ENCODE peak calls at places on chromosomes 6 and 20, in eight cellular contexts. S is kidney epithelial cell, H is lung, M is fibroblast of lung, J is PC-9, Z is fibroblast of pulmonary artery, L is kidney, B is GM06990. O is an unnamed sample.

GRCh38 chr6:75624335-75624734 is 22.7 kb downstream of the SENP6 start:
- DNase-seq in S (no peak), H (no peak), M (no peak), J (no peak), Z (no peak), L (no peak), B (no peak), O (no peak)

GRCh38 chr6:159800141-159800865 is at the start of gene PNLDC1:
- DNase-seq in S (no peak), H (no peak), M (no peak), J (no peak), Z (no peak), L (no peak), B (no peak), O (no peak)

GRCh38 chr6:112029045-112029822 is 24.7 kb upstream of the CCN6 start:
- DNase-seq in S (no peak), H (peak), M (peak), J (peak), Z (peak), L (no peak), B (no peak), O (peak)

GRCh38 chr6:26301638-26302037 is 63.4 kb upstream of the BTN3A2 start:
- DNase-seq in S (no peak), H (no peak), M (no peak), J (no peak), Z (no peak), L (no peak), B (no peak), O (no peak)

GRCh38 chr6:110476046-110476849 is at the start of gene SLC22A16:
- DNase-seq in S (no peak), H (no peak), M (no peak), J (no peak), Z (no peak), L (peak), B (no peak), O (no peak)

GRCh38 chr20:50873518-50873959 is 57.7 kb downstream of the ADNP start:
- DNase-seq in S (no peak), H (no peak), M (no peak), J (no peak), Z (no peak), L (no peak), B (no peak), O (no peak)

GRCh38 chr6:30481213-30481964 is 7.9 kb upstream of the HLA-E start:
- DNase-seq in S (no peak), H (no peak), M (no peak), J (no peak), Z (no peak), L (no peak), B (no peak), O (no peak)

GRCh38 chr20:32031007-32031958 is 20.8 kb upstream of the HCK start:
- DNase-seq in S (peak), H (peak), M (peak), J (peak), Z (peak), L (peak), B (peak), O (peak)

DNA sequence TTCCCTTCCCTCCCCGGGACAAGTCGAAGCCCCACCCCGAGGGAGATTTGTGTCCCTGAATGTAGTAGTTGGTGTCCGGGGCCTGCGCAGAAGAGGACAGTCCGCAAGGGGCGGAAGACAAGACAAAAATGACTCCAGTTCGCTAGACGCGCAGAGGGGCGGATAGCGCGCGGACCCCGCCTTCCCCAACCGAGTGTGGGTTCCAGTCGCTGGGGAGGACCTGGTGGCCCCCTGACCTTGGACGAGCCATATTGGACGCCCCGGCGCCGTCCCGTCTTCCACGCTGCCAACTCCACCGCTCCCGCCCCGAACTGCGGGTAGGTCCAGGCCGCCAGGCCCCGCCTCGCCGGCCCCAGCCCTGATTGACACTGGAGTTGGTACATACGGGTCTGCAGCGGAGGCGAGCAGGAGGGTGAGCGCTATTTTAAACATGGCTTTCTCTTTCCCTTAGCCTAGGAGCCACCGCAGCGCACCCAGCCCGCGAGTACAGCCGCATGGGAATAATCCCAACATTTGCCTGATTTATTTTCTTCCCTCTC is 802 bp downstream of the HMGN3 start:
- DNase-seq in S (peak), H (peak), M (peak), J (peak), Z (peak), L (peak), B (peak), O (peak)
- TF ChIP-seq CTCF in S (peak), H (no peak), M (peak), J (peak), Z (peak), L (peak), B (peak), O (peak)

GRCh38 chr20:16500197-16500596 is 73.1 kb downstream of the KIF16B start:
- DNase-seq in S (no peak), H (no peak), M (no peak), J (no peak), Z (no peak), L (no peak), B (no peak), O (no peak)

GRCh38 chr20:16501236-16501635 is 72.0 kb downstream of the KIF16B start:
- DNase-seq in S (no peak), H (no peak), M (no peak), J (no peak), Z (no peak), L (no peak), B (no peak), O (peak)

GRCh38 chr20:16493486-16493885 is 79.8 kb downstream of the KIF16B start:
- DNase-seq in S (no peak), H (no peak), M (no peak), J (no peak), Z (no peak), L (no peak), B (no peak), O (no peak)

GRCh38 chr20:16498526-16499140 is 74.6 kb downstream of the KIF16B start:
- DNase-seq in S (no peak), H (no peak), M (no peak), J (no peak), Z (no peak), L (no peak), B (no peak), O (peak)
- H3K4me3 ChIP-seq in S (no peak), H (no peak), M (no peak), J (no peak), Z (no peak), L (no peak), B (no peak), O (no peak)

GRCh38 chr20:37359836-37360235 is 13.9 kb downstream of the SRC start:
- DNase-seq in S (no peak), H (no peak), M (no peak), J (no peak), Z (no peak), L (no peak), B (no peak), O (no peak)

GRCh38 chr20:37356961-37357371 is 11.0 kb downstream of the SRC start:
- DNase-seq in S (no peak), H (no peak), M (no peak), J (no peak), Z (no peak), L (no peak), B (no peak), O (no peak)

GRCh38 chr20:37357481-37358365 is 11.8 kb downstream of the SRC start:
- DNase-seq in S (no peak), H (no peak), M (no peak), J (no peak), Z (no peak), L (no peak), B (no peak), O (no peak)

GRCh38 chr20:37359331-37359730 is 13.4 kb downstream of the SRC start:
- DNase-seq in S (no peak), H (no peak), M (no peak), J (no peak), Z (no peak), L (no peak), B (no peak), O (no peak)

DNA sequence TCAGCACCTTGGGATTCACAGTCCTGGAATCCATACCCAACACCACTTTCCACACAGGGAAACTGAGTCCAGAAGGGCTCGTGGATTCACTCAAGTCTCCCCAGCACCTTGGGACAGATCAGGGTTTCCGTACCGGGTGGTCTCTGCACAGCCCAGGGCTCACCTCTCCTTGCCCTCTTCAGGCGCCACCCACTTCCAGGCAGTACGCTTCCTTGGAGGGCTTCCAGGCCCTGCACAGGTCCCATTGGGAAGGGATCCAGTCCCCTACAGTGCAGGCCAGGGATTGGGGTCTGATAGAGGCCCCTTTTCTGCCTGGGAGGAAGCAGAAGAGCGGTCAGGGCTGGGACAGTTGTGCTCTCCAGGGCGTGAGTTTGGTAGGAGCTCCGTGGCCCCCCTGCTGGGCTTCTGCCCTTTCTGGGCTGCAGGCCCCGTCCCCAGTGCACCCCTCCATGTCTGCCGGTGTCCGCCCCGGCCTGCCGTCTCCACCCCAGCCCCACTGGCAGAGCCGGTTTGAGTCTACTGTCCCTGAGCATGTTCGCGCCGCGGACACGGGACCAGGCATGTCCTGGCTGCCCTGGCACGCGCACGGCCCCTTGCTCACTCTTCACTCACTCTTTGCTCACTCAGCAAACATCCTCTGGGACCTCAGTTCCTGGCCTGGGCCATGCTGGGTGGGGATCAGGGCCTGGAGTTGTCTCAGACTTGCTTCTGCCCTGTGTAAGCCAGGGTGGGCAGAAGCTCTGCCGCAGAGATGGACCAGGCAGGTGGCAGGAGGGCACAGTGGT is 12.6 kb downstream of the SRC start:
- DNase-seq in S (no peak), H (no peak), M (no peak), J (no peak), Z (no peak), L (no peak), B (no peak), O (peak)
- TF ChIP-seq CTCF in S (no peak), H (no peak), M (no peak), J (no peak), Z (no peak), L (no peak), B (no peak), O (no peak)

GRCh38 chr6:119351005-119351394 is 1.4 kb upstream of the MAN1A1 start:
- DNase-seq in S (no peak), H (no peak), M (peak), J (no peak), Z (peak), L (no peak), B (no peak), O (peak)
- H3K4me3 ChIP-seq in S (no peak), H (no peak), M (peak), J (peak), Z (peak), L (peak), B (peak), O (peak)

GRCh38 chr6:53987527-53987888 is 123.7 kb upstream of the MLIP start:
- DNase-seq in S (no peak), H (no peak), M (no peak), J (no peak), Z (no peak), L (no peak), B (no peak), O (no peak)

GRCh38 chr6:53994201-53994600 is 117.0 kb upstream of the MLIP start:
- DNase-seq in S (no peak), H (no peak), M (no peak), J (no peak), Z (no peak), L (no peak), B (no peak), O (no peak)

GRCh38 chr6:53986721-53987526 is 124.3 kb upstream of the MLIP start:
- DNase-seq in S (no peak), H (no peak), M (peak), J (no peak), Z (peak), L (no peak), B (no peak), O (peak)

GRCh38 chr6:53998293-53998692 is 113.0 kb upstream of the MLIP start:
- DNase-seq in S (no peak), H (no peak), M (no peak), J (no peak), Z (no peak), L (no peak), B (no peak), O (no peak)

DNA sequence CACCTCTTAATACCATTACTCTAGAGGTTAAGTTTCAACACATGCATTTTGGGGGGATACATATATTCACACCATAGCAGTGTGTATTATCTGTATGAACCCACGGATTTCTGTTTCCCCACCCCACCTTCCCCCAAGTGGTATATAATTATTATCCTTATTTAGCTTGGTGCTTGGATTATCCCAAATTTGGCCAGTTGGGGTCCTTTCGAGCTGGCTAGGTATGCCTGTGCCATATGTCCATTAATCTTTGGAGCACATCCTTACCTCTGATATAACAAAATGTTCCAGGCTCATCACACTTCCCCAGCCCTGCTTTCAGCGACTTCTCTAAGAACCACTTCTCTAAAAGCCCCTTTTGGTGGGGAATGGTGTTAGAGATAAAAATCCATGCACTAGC is 118.7 kb upstream of the MLIP start:
- DNase-seq in S (no peak), H (no peak), M (no peak), J (no peak), Z (no peak), L (no peak), B (no peak), O (no peak)
- TF ChIP-seq CTCF in S (no peak), H (no peak), M (no peak), J (no peak), Z (no peak), L (no peak), B (no peak), O (peak)

GRCh38 chr6:150635906-150636514 is 36.3 kb downstream of the PLEKHG1 start:
- DNase-seq in S (no peak), H (no peak), M (peak), J (no peak), Z (no peak), L (no peak), B (no peak), O (no peak)

GRCh38 chr6:150638286-150638685 is 38.6 kb downstream of the PLEKHG1 start:
- DNase-seq in S (no peak), H (no peak), M (no peak), J (no peak), Z (no peak), L (no peak), B (no peak), O (no peak)

GRCh38 chr6:150638765-150639164 is 39.1 kb downstream of the PLEKHG1 start:
- DNase-seq in S (no peak), H (no peak), M (peak), J (no peak), Z (no peak), L (no peak), B (no peak), O (no peak)

GRCh38 chr6:150636808-150637207 is 37.1 kb downstream of the PLEKHG1 start:
- DNase-seq in S (no peak), H (no peak), M (no peak), J (no peak), Z (no peak), L (no peak), B (peak), O (no peak)

DNA sequence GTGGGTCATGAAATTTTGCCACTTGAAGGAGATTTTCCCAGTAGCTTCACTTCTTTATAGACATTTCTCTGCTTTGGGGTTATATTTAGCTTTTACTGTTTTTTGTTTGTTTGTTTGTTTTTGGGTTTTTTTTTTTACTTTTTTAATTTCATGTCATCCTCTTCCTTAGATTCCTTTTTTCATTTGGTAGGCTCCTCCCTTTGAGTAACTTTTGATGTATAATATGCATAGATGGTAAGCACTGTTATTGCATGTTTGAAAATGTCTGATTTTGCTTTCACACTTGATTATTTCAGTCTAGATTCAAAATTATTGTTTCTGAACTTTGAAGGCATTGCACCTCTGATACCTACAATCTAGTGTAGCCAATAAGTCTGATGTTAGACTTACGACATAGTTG is 37.6 kb downstream of the PLEKHG1 start:
- DNase-seq in S (no peak), H (no peak), M (no peak), J (no peak), Z (no peak), L (no peak), B (no peak), O (no peak)
- H3K4me3 ChIP-seq in S (no peak), H (no peak), M (no peak), J (no peak), Z (no peak), L (no peak), B (no peak), O (no peak)

DNA sequence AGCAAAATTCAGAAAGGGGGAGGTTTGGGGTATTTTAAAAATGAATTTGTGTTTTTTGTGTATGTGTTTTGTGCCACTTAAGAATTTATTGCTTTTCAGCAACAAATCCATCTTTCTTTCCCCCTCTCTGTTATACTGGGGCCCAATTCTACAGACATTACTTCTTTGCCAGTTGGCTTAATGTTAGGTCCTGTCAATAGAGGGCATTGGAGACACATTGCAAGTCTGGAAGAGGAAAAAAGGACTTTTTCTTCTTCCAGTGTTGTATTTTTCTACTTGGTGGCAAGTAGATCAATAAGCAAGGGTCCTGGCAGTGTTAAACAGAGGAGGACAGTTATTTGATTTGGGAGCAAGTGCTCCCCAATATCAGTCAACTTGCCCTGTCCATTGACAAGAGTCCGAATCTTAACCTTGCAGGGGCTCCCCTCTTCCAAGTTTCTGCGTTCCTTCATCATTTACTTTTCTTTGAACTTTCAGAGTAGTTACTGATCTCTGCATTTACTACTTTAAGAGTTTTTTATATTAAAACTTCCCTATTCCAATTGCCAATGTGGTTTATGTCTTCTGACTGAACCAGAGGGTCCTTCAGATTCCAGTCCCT is 23.4 kb downstream of the SCML4 start:
- DNase-seq in S (no peak), H (no peak), M (no peak), J (no peak), Z (peak), L (no peak), B (no peak), O (no peak)
- TF ChIP-seq CTCF in S (peak), H (no peak), M (peak), J (no peak), Z (peak), L (peak), B (peak), O (peak)

GRCh38 chr6:77074037-77074713 is 389.1 kb downstream of the HTR1B start:
- DNase-seq in S (no peak), H (no peak), M (no peak), J (no peak), Z (no peak), L (no peak), B (no peak), O (no peak)

GRCh38 chr6:77073410-77073760 is 389.9 kb downstream of the HTR1B start:
- DNase-seq in S (no peak), H (no peak), M (no peak), J (no peak), Z (no peak), L (no peak), B (no peak), O (no peak)

GRCh38 chr6:77072694-77073409 is 390.4 kb downstream of the HTR1B start:
- DNase-seq in S (no peak), H (no peak), M (no peak), J (no peak), Z (no peak), L (no peak), B (no peak), O (peak)
- H3K4me3 ChIP-seq in S (no peak), H (no peak), M (no peak), J (no peak), Z (no peak), L (no peak), B (no peak), O (no peak)

GRCh38 chr6:45617441-45617840 is 239.7 kb upstream of the SUPT3H start:
- DNase-seq in S (no peak), H (no peak), M (peak), J (no peak), Z (peak), L (no peak), B (no peak), O (peak)

GRCh38 chr6:45618259-45618658 is 240.5 kb upstream of the SUPT3H start:
- DNase-seq in S (no peak), H (no peak), M (no peak), J (no peak), Z (no peak), L (no peak), B (no peak), O (no peak)

GRCh38 chr6:45619994-45620471 is 242.3 kb upstream of the SUPT3H start:
- DNase-seq in S (no peak), H (peak), M (peak), J (no peak), Z (peak), L (no peak), B (no peak), O (peak)

GRCh38 chr6:45616209-45616608 is 238.5 kb upstream of the SUPT3H start:
- DNase-seq in S (no peak), H (no peak), M (no peak), J (no peak), Z (no peak), L (no peak), B (no peak), O (no peak)

DNA sequence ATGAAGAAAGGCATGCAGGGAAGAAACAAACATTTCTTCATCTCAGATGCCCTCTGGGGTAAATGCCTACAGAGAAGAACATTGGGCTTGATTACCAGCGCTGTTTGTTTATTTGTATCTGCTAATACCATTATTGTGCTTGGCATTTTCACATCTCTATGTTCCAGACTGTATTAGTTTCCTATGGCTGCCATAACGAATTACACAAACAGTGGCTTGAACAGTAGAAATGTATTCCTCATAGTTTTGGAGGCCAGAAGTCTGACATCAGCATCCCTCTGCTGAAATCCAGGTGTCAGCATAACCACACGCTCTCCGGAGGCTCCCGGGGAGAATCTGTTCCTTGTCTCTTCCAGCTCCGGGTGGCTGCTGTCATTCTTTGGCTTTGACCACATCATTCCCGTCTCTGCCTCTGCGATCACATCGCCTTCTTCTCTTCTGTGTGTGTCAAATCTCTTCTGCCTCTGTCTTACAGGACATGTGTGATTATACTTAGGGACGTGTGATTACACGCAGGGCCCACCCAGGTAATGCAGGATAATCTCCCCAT is 241.6 kb upstream of the SUPT3H start:
- DNase-seq in S (no peak), H (no peak), M (peak), J (no peak), Z (peak), L (no peak), B (no peak), O (peak)
- TF ChIP-seq CTCF in S (no peak), H (no peak), M (no peak), J (no peak), Z (no peak), L (no peak), B (no peak), O (no peak)